ENCODE peak calls at places on chromosomes 2 and 18, in six cellular contexts. G is brain pericyte, B is H54, T is AG08395, I is AG04450, R is right atrium auricular region. F is an unnamed sample.

GRCh38 chr2:168311265-168311925 is 64.0 kb upstream of the STK39 start:
- DNase-seq in G (no peak), R (no peak), T (no peak), I (no peak), B (no peak), F (no peak)

GRCh38 chr2:205571300-205571858 is 110.9 kb upstream of the NRP2 start:
- DNase-seq in I (no peak), T (no peak), B (no peak), R (no peak), G (no peak), F (no peak)

GRCh38 chr2:50694798-50695197 is 337.1 kb downstream of the NRXN1 start:
- DNase-seq in I (no peak), R (no peak), T (no peak), B (no peak), G (no peak), F (no peak)

GRCh38 chr2:6917071-6917760 is at the start of gene RNF144A:
- DNase-seq in G (no peak), B (peak), R (no peak), I (no peak), T (peak), F (no peak)

GRCh38 chr2:3277748-3278520 is 99.7 kb downstream of the EIPR1 start:
- DNase-seq in I (no peak), R (no peak), T (no peak), B (no peak), G (no peak), F (no peak)

GRCh38 chr2:30823452-30823851 is 16.2 kb upstream of the CAPN13 start:
- DNase-seq in T (no peak), B (no peak), R (no peak), I (no peak), G (no peak), F (no peak)

GRCh38 chr18:63677490-63678225 is 16.0 kb upstream of the SERPINB3 start:
- DNase-seq in I (no peak), B (no peak), G (no peak), R (no peak), T (no peak), F (no peak)

GRCh38 chr2:120541553-120541932 is 194.1 kb upstream of the GLI2 start:
- DNase-seq in I (no peak), G (no peak), T (no peak), R (no peak), B (no peak), F (no peak)

GRCh38 chr18:21342372-21342771 is 100.3 kb downstream of the GREB1L start:
- DNase-seq in T (no peak), B (no peak), G (no peak), I (no peak), R (no peak), F (no peak)

GRCh38 chr18:35732652-35733051 is 151.1 kb downstream of the GALNT1 start:
- DNase-seq in I (peak), G (no peak), R (no peak), B (no peak), T (peak), F (no peak)

GRCh38 chr2:219475697-219476604 is 22.7 kb upstream of the GMPPA start:
- DNase-seq in G (no peak), B (peak), I (no peak), R (peak), T (peak), F (no peak)

GRCh38 chr2:158745067-158745865 is 49.9 kb upstream of the DAPL1 start:
- DNase-seq in B (no peak), I (peak), R (no peak), T (peak), G (no peak), F (no peak)

GRCh38 chr18:74356959-74357358 is 41.3 kb downstream of the C18orf63 start:
- DNase-seq in R (no peak), B (no peak), T (no peak), I (no peak), G (no peak), F (no peak)

GRCh38 chr2:65388626-65389390 is 43.6 kb downstream of the SPRED2 start:
- DNase-seq in G (no peak), T (no peak), B (no peak), R (no peak), I (no peak), F (no peak)